ENCODE peak calls at places on chromosomes 13 and 19, in seven cellular contexts. Y, T, L, D, J, N and H are unnamed samples.

GRCh38 chr19:5914946-5915781 is 1.1 kb downstream of the CAPS start:
- DNase-seq in Y (no peak), T (no peak), L (no peak), D (peak; percentile 56), J (no peak), N (no peak), H (no peak)

GRCh38 chr19:15290149-15290548 is 42.2 kb downstream of the BRD4 start:
- DNase-seq in Y (no peak), T (no peak), L (no peak), D (no peak), J (no peak), N (no peak), H (no peak)

GRCh38 chr13:27264181-27264580 is 6.4 kb upstream of the RASL11A start:
- DNase-seq in Y (no peak), T (no peak), L (no peak), D (peak; percentile 19), J (peak; percentile 73), N (peak; percentile 33), H (no peak)

GRCh38 chr13:29946093-29946492 is 95.7 kb upstream of the UBL3 start:
- DNase-seq in Y (no peak), T (no peak), L (no peak), D (no peak), J (no peak), N (no peak), H (no peak)

GRCh38 chr19:46732966-46733692 is 12.7 kb upstream of the FKRP start:
- DNase-seq in Y (no peak), T (no peak), L (no peak), D (no peak), J (peak; percentile 71), N (no peak), H (no peak)

GRCh38 chr13:25347156-25347555 is 24.6 kb upstream of the ATP8A2 start:
- DNase-seq in Y (no peak), T (no peak), L (no peak), D (no peak), J (no peak), N (no peak), H (no peak)

GRCh38 chr19:35248310-35249145 is at the start of gene LSR:
- DNase-seq in Y (peak; percentile 53), T (no peak), L (peak; percentile 77), D (peak; percentile 96), J (no peak), N (peak; percentile 41), H (no peak)

GRCh38 chr13:26465954-26466353 is 91.5 kb upstream of the WASF3 start:
- DNase-seq in Y (no peak), T (no peak), L (no peak), D (no peak), J (no peak), N (no peak), H (no peak)

GRCh38 chr19:35716735-35716984 is 1.1 kb upstream of the KMT2B start:
- DNase-seq in Y (no peak), T (no peak), L (no peak), D (no peak), J (no peak), N (no peak), H (peak; percentile 2)

GRCh38 chr19:4241824-4242430 is 5.0 kb upstream of the YJU2 start:
- DNase-seq in Y (no peak), T (no peak), L (no peak), D (no peak), J (no peak), N (no peak), H (no peak)

GRCh38 chr13:48634631-48635030 is 19.1 kb upstream of the CYSLTR2 start:
- DNase-seq in Y (no peak), T (no peak), L (no peak), D (no peak), J (no peak), N (no peak), H (no peak)
- H3K4me3 ChIP-seq in Y (no peak overlapping the region), T (no peak overlapping the region), L (no peak overlapping the region), D (no peak overlapping the region), J (no peak overlapping the region), N (no peak overlapping the region), H (no peak overlapping the region)

DNA sequence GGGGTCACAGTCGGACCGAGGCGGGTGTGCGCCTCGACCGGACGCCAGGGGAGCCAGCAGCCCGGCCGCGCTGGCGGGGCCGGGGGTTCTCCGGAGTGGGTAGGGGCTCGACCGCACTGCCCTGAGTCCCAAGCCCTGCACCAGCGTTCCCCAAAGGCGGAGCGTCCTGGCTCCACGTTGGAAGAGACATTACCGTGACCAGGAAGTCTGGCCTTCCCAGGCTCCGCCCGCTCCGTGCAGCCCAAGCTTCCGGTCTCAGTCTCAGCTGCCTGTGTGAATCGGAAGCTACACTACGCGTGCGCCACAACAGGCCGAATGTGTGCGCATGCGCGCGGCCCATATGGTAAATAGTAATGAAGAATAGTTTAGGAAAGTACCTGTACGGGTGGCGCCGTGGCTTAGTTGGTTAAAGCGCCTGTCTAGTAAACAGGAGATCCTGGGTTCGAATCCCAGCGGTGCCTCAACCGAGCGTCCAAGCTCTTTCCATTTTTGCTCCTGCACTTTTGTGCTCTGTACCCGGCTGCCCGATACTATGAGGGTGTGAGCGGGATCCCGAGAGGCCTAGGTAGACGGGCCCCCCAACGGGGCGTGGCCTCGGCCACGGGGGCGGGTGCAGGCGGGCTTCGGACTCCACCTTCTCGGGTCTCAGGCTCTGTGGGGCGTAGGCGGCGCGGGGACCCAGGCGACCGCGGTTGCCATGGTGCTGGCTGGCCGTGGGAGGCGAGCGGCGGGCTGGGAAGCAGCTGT is 17.3 kb upstream of the LRP3 start:
- DNase-seq in Y (peak; percentile 94), T (peak; percentile 85), L (peak; percentile 93), D (peak; percentile 98), J (peak; percentile 99), N (peak; percentile 97), H (peak; percentile 96)
- TF ChIP-seq CTCF in Y (no peak), T (peak; percentile 40), L (peak; percentile 17), D (peak; percentile 20), J (no peak), N (peak; percentile 17), H (peak; percentile 24)

DNA sequence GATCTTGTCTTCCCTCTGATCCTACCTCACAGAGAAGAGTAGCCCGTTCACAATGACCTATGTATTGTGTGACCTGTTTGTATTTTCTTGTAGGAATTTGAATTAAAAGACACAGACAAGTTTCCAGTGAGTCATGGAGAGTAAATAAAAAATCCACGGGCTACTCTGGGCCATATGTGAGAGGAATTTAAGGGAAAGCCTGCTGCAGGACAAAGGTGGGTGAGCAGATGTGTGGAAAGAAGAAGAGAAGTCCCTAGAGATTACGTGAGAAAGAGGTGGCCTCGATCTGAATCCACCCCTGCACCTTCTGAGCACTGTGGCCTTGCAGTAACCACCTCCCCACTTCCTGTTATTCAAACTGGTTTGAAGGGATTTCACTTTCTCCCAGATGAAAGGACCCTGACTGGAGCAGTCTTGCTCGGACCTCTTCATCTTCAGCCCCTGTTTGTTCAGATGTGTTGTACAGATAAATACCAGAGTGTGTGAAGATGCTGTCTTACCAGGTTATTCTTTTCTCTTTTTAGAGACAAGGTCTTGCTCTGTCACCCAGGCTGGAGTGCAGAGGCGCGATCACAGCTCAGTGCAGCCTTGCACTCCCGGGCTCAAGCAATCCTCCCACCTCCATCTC is 205.4 kb downstream of the PDS5B start:
- DNase-seq in Y (no peak), T (no peak), L (peak; percentile 16), D (no peak), J (peak; percentile 16), N (no peak), H (no peak)
- H3K4me3 ChIP-seq in Y (no peak overlapping the region), T (no peak overlapping the region), L (no peak overlapping the region), D (no peak overlapping the region), J (no peak overlapping the region), N (no peak overlapping the region), H (no peak overlapping the region)

DNA sequence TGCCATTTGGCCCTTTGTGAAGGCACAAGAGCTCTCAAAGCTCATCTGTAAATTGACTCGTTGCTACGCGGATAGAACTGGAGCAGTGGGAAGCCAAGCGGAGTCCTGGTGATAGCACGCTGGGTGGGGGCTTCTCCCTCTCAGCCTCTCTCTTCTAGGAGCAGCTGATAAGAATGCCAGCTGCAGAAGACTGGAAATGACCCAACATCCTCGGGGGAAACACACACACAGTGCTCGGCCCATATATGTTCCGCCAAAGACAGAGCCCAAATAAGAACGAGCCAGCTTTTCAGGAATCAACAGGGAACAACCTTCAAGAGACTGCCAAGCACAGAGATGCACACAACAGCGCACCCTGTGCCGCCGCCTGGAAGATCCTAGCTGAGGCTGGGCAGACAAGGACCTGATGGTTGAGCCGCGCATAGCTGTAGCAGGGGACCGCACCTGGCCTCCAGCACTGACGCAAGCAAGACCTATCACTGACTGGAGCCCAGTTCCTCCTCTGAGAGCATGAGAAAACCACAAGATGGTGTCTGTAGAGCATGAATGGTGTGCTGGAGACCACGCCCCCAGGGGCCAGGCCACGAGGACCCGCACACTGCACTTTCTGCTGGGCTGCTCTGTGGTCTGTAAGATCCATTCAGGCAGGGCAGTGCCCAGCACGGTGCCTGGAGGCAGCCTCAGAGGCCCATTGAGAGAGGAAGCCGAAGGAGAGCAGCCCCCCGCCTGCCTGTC is 16.0 kb upstream of the SLC35E1 start:
- DNase-seq in Y (no peak), T (no peak), L (no peak), D (peak; percentile 62), J (peak; percentile 16), N (no peak), H (no peak)
- TF ChIP-seq CTCF in Y (no peak), T (no peak), L (no peak), D (no peak), J (no peak), N (no peak), H (no peak)

DNA sequence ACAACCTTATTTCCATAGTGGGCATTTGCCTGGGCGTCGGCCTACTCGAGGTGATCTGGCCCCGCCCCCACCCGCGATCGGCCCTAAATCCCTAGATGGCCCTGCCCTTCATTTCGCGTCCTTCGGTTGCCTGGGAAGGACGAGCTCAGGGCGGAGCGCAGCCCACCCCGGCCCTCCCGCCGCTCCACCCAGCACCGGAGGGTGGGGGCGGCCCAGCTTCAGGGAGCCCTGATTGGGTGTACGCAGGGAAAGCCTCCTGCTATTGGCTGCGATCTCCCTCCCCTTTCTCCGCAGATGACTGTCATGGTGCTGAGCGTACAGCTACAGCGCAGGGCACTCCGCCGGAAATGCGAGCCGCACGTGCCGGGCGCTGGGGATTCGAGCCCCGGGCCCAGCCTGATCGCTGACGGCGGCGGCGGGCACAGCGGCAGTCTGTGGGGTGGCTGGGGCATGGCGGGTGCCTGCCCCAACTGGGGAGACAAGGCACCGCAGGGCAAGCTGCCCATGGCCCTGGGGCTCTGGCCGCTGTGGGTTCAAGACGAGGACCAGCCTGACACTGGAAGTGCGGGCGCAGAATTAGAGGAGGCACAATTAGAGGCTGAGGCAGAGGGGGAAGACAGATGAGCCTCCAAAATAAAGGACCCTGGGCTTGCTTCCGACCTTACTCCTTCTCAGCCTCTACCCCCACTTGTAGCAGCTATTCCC is 4.3 kb downstream of the CD37 start:
- DNase-seq in Y (peak; percentile 91), T (peak; percentile 57), L (peak; percentile 82), D (peak; percentile 95), J (peak; percentile 89), N (peak; percentile 91), H (no peak)
- H3K4me3 ChIP-seq in Y (peak overlapping the region; percentile 51), T (peak overlapping the region; percentile 70), L (peak overlapping the region; percentile 25), D (no peak overlapping the region), J (no peak overlapping the region), N (peak overlapping the region; percentile 63), H (peak overlapping the region; percentile 7)

DNA sequence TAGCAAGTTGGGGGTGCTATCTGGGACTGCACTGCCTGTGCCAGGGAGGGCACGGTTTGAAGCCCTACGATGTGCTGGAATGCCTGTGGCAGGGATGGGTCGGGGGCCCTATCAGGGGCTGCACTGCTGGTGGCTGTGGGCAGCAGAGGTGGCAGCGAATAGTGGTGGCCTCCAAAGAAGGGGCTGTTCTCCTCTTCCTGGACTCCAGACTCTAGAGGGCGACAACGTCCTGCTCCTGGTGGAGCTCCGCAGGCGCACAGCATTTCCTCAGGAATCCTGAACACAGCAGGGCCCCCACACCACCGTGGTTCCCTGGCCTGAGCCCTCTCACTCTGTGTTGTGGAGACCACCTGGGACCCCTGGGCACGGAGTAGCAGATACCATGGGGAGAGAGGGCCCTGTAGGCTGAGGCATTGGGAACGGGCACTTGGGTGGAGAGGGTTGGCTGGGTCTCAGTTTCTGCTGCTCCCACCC is 145.6 kb downstream of the TNFRSF19 start:
- DNase-seq in Y (no peak), T (no peak), L (no peak), D (peak; percentile 36), J (no peak), N (no peak), H (no peak)
- TF ChIP-seq CTCF in Y (peak; percentile 23), T (peak; percentile 12), L (peak; percentile 58), D (peak; percentile 37), J (peak; percentile 35), N (peak; percentile 13), H (peak; percentile 11)